ENCODE peak calls at places on chromosomes 7 and 10, in ten cellular contexts. R is stimulated activated naive CD4-positive, alpha-beta T cell; F is GM04504; D is Right ventricle myocardium superior; K is NCI-H1105; Z is stimulated activated CD8-positive, alpha-beta memory T cell treated with anti-CD3 and anti-CD28 coated beads, Interleukin-12 subunit alpha, Interleukin-12 subunit beta, amount 100 ng/mL, for 1 hour; T is T-helper 9 cell; G is psoas muscle; S is globus pallidus; O is renal cortical epithelial cell. E is an unnamed sample.

GRCh38 chr10:70417568-70417967 is 13.6 kb downstream of the EIF4EBP2 start:
- DNase-seq in Z (no peak), D (no peak), T (no peak), F (no peak), K (no peak), R (no peak), S (no peak), G (no peak), O (no peak), E (no peak)

GRCh38 chr7:106614751-106615150 is 46.2 kb downstream of the CCDC71L start:
- DNase-seq in G (no peak), F (no peak), R (no peak), K (no peak), Z (no peak), D (no peak), S (no peak), O (no peak), T (no peak), E (no peak)

GRCh38 chr10:43803816-43804215 is 155.1 kb upstream of the ZNF32 start:
- DNase-seq in R (no peak), G (no peak), K (no peak), S (no peak), F (no peak), T (no peak), Z (no peak), D (no peak), O (no peak), E (no peak)

GRCh38 chr10:4812952-4813351 is 13.1 kb upstream of the AKR1E2 start:
- DNase-seq in Z (no peak), F (peak; percentile 56), R (no peak), K (no peak), O (peak; percentile 93), G (no peak), T (no peak), D (no peak), S (no peak), E (peak; percentile 74)

GRCh38 chr10:29635711-29636144 is 957 bp upstream of the SVIL start:
- DNase-seq in S (no peak), Z (no peak), O (peak; percentile 85), D (no peak), G (peak; percentile 64), K (no peak), R (no peak), T (peak; percentile 25), F (no peak), E (no peak)

GRCh38 chr7:128838109-128838779 is 8.0 kb downstream of the FLNC start:
- DNase-seq in O (no peak), Z (no peak), T (no peak), R (no peak), D (peak; percentile 33), F (no peak), G (peak; percentile 59), S (no peak), K (no peak), E (no peak)

GRCh38 chr10:71835671-71836593 is 15.1 kb downstream of the PSAP start:
- DNase-seq in D (peak; percentile 81), F (peak; percentile 98), R (no peak), S (peak; percentile 93), K (no peak), Z (no peak), G (peak; percentile 89), T (no peak), O (peak; percentile 99), E (peak; percentile 79)

GRCh38 chr10:125261491-125262186 is 101.3 kb upstream of the CTBP2 start:
- DNase-seq in T (no peak), O (no peak), Z (no peak), G (no peak), R (no peak), F (no peak), K (no peak), D (no peak), S (no peak), E (no peak)

GRCh38 chr7:158407581-158408331 is 179.9 kb downstream of the PTPRN2 start:
- DNase-seq in K (peak; percentile 43), T (no peak), G (no peak), Z (no peak), D (no peak), O (peak; percentile 8), R (no peak), S (peak; percentile 72), F (no peak), E (no peak)

GRCh38 chr7:80869821-80870751 is 48.8 kb downstream of the SEMA3C start:
- DNase-seq in F (no peak), S (no peak), O (no peak), Z (no peak), K (no peak), G (no peak), T (no peak), D (no peak), R (no peak), E (no peak)

GRCh38 chr7:75938921-75939320 is 24.0 kb downstream of the POR start:
- DNase-seq in F (no peak), D (no peak), G (no peak), R (no peak), Z (no peak), K (peak; percentile 30), O (no peak), T (no peak), S (no peak), E (no peak)

GRCh38 chr10:43110318-43111071 is 27.8 kb upstream of the CSGALNACT2 start:
- DNase-seq in Z (no peak), D (peak; percentile 65), K (no peak), F (peak; percentile 59), G (peak; percentile 72), O (no peak), T (no peak), R (no peak), S (no peak), E (no peak)

GRCh38 chr7:45446195-45446944 is 127.8 kb upstream of the ADCY1 start:
- DNase-seq in G (no peak), O (peak; percentile 59), D (no peak), Z (no peak), S (no peak), T (no peak), K (no peak), R (no peak), F (no peak), E (peak; percentile 53)

GRCh38 chr7:91397099-91397498 is 132.9 kb downstream of the FZD1 start:
- DNase-seq in G (no peak), F (no peak), T (no peak), K (no peak), O (no peak), D (no peak), S (no peak), R (no peak), Z (no peak), E (no peak)

GRCh38 chr7:98548981-98549380 is 68.1 kb upstream of the NPTX2 start:
- DNase-seq in K (no peak), T (no peak), D (no peak), R (no peak), F (no peak), Z (no peak), O (no peak), S (no peak), G (no peak), E (no peak)

GRCh38 chr10:132334883-132335188 is 2.8 kb downstream of the LRRC27 start:
- DNase-seq in G (no peak), K (no peak), T (no peak), R (no peak), O (no peak), Z (no peak), D (no peak), F (no peak), S (no peak), E (no peak)

GRCh38 chr7:79897166-79897565 is 237.5 kb upstream of the GNAI1 start:
- DNase-seq in Z (no peak), K (no peak), F (no peak), R (no peak), O (no peak), D (no peak), G (no peak), S (no peak), T (no peak), E (no peak)

GRCh38 chr7:69864283-69864682 is 266.0 kb downstream of the AUTS2 start:
- DNase-seq in K (peak; percentile 24), D (no peak), Z (no peak), F (peak; percentile 5), O (no peak), G (no peak), R (no peak), T (no peak), S (no peak), E (no peak)

GRCh38 chr10:65570143-65571010 is 1355.5 kb upstream of the LRRTM3 start:
- DNase-seq in D (peak; percentile 53), T (no peak), G (peak; percentile 48), K (peak; percentile 8), R (no peak), F (no peak), Z (no peak), O (peak; percentile 38), S (no peak), E (peak; percentile 11)

GRCh38 chr10:12214763-12215218 is 18.8 kb downstream of the CDC123 start:
- DNase-seq in S (peak; percentile 51), G (no peak), O (peak; percentile 51), Z (no peak), K (no peak), R (no peak), F (peak; percentile 35), T (peak; percentile 37), D (no peak), E (no peak)

GRCh38 chr7:43303740-43304241 is 191.3 kb downstream of the HECW1 start:
- DNase-seq in T (no peak), K (no peak), F (no peak), O (peak; percentile 9), G (no peak), R (no peak), D (no peak), Z (peak; percentile 2), S (no peak), E (no peak)

GRCh38 chr10:3782099-3782455 is 2.9 kb downstream of the KLF6 start:
- DNase-seq in F (no peak), T (no peak), O (no peak), R (no peak), G (no peak), Z (no peak), D (no peak), K (no peak), S (no peak), E (no peak)

E was measured in HS-5.